ENCODE peak calls at places on chromosomes 11 and 22, in ten cellular contexts. One of them, this sample, is unnamed.

GRCh38 chr11:14589421-14589820 is 54.2 kb upstream of the PDE3B start:
- DNase-seq in endothelial cell: no peak
- DNase-seq in body of pancreas: no peak
- DNase-seq in RWPE1: no peak
- DNase-seq in fibroblast of lung: no peak
- DNase-seq in B cell: no peak
- DNase-seq in brain microvascular endothelial cell: no peak
- DNase-seq in astrocyte of the spinal cord: no peak
- DNase-seq in sigmoid colon: no peak
- DNase-seq in BE2C: no peak
- DNase-seq in this sample: no peak

GRCh38 chr22:41951898-41952474 is at the start of gene SMIM45:
- DNase-seq in endothelial cell: no peak
- DNase-seq in body of pancreas: no peak
- DNase-seq in RWPE1: no peak
- DNase-seq in fibroblast of lung: no peak
- DNase-seq in B cell: peak; percentile 85
- DNase-seq in brain microvascular endothelial cell: no peak
- DNase-seq in astrocyte of the spinal cord: no peak
- DNase-seq in sigmoid colon: no peak
- DNase-seq in BE2C: peak; percentile 97
- DNase-seq in this sample: no peak

GRCh38 chr11:2908130-2908529 is 21.1 kb downstream of the PHLDA2 start:
- DNase-seq in endothelial cell: no peak
- DNase-seq in body of pancreas: no peak
- DNase-seq in RWPE1: no peak
- DNase-seq in fibroblast of lung: no peak
- DNase-seq in B cell: no peak
- DNase-seq in brain microvascular endothelial cell: no peak
- DNase-seq in astrocyte of the spinal cord: no peak
- DNase-seq in sigmoid colon: no peak
- DNase-seq in BE2C: no peak
- DNase-seq in this sample: no peak

GRCh38 chr11:16959528-16960100 is 54.6 kb downstream of the PLEKHA7 start:
- DNase-seq in endothelial cell: no peak
- DNase-seq in body of pancreas: no peak
- DNase-seq in RWPE1: no peak
- DNase-seq in fibroblast of lung: no peak
- DNase-seq in B cell: no peak
- DNase-seq in brain microvascular endothelial cell: no peak
- DNase-seq in astrocyte of the spinal cord: no peak
- DNase-seq in sigmoid colon: no peak
- DNase-seq in BE2C: no peak
- DNase-seq in this sample: no peak

GRCh38 chr11:68962527-68963250 is 18.1 kb downstream of the MRGPRD start:
- DNase-seq in endothelial cell: no peak
- DNase-seq in body of pancreas: no peak
- DNase-seq in RWPE1: no peak
- DNase-seq in fibroblast of lung: no peak
- DNase-seq in B cell: no peak
- DNase-seq in brain microvascular endothelial cell: no peak
- DNase-seq in astrocyte of the spinal cord: peak; percentile 19
- DNase-seq in sigmoid colon: peak; percentile 68
- DNase-seq in BE2C: no peak
- DNase-seq in this sample: no peak

GRCh38 chr22:39174498-39175120 is 22.1 kb upstream of the CBX7 start:
- DNase-seq in endothelial cell: peak; percentile 100
- DNase-seq in body of pancreas: peak; percentile 64
- DNase-seq in RWPE1: peak; percentile 76
- DNase-seq in fibroblast of lung: peak; percentile 83
- DNase-seq in B cell: peak; percentile 74
- DNase-seq in brain microvascular endothelial cell: peak; percentile 91
- DNase-seq in astrocyte of the spinal cord: peak; percentile 91
- DNase-seq in sigmoid colon: peak; percentile 93
- DNase-seq in BE2C: peak; percentile 68
- DNase-seq in this sample: no peak

GRCh38 chr11:67483901-67484665 is 1.3 kb downstream of the AIP start:
- DNase-seq in endothelial cell: no peak
- DNase-seq in body of pancreas: no peak
- DNase-seq in RWPE1: no peak
- DNase-seq in fibroblast of lung: no peak
- DNase-seq in B cell: no peak
- DNase-seq in brain microvascular endothelial cell: no peak
- DNase-seq in astrocyte of the spinal cord: no peak
- DNase-seq in sigmoid colon: no peak
- DNase-seq in BE2C: no peak
- DNase-seq in this sample: no peak

GRCh38 chr11:45710561-45710960 is 45.1 kb upstream of the CHST1 start:
- DNase-seq in endothelial cell: no peak
- DNase-seq in body of pancreas: no peak
- DNase-seq in RWPE1: no peak
- DNase-seq in fibroblast of lung: no peak
- DNase-seq in B cell: no peak
- DNase-seq in brain microvascular endothelial cell: no peak
- DNase-seq in astrocyte of the spinal cord: no peak
- DNase-seq in sigmoid colon: no peak
- DNase-seq in BE2C: no peak
- DNase-seq in this sample: no peak

GRCh38 chr22:24355574-24355973 is 71.8 kb upstream of the ADORA2A start:
- DNase-seq in endothelial cell: no peak
- DNase-seq in body of pancreas: no peak
- DNase-seq in RWPE1: peak; percentile 0
- DNase-seq in fibroblast of lung: no peak
- DNase-seq in B cell: no peak
- DNase-seq in brain microvascular endothelial cell: no peak
- DNase-seq in astrocyte of the spinal cord: no peak
- DNase-seq in sigmoid colon: no peak
- DNase-seq in BE2C: no peak
- DNase-seq in this sample: no peak

GRCh38 chr11:70647188-70648166 is 249.1 kb downstream of the CTTN start:
- DNase-seq in endothelial cell: no peak
- DNase-seq in body of pancreas: no peak
- DNase-seq in RWPE1: no peak
- DNase-seq in fibroblast of lung: no peak
- DNase-seq in B cell: no peak
- DNase-seq in brain microvascular endothelial cell: no peak
- DNase-seq in astrocyte of the spinal cord: no peak
- DNase-seq in sigmoid colon: no peak
- DNase-seq in BE2C: no peak
- DNase-seq in this sample: no peak

GRCh38 chr11:132895340-132895739 is 637.0 kb downstream of the OPCML start:
- DNase-seq in endothelial cell: no peak
- DNase-seq in body of pancreas: no peak
- DNase-seq in RWPE1: no peak
- DNase-seq in fibroblast of lung: peak; percentile 97
- DNase-seq in B cell: no peak
- DNase-seq in brain microvascular endothelial cell: peak; percentile 97
- DNase-seq in astrocyte of the spinal cord: peak; percentile 73
- DNase-seq in sigmoid colon: no peak
- DNase-seq in BE2C: no peak
- DNase-seq in this sample: no peak

GRCh38 chr11:36030707-36031365 is 87.0 kb downstream of the LDLRAD3 start:
- DNase-seq in endothelial cell: no peak
- DNase-seq in body of pancreas: no peak
- DNase-seq in RWPE1: no peak
- DNase-seq in fibroblast of lung: peak; percentile 32
- DNase-seq in B cell: no peak
- DNase-seq in brain microvascular endothelial cell: no peak
- DNase-seq in astrocyte of the spinal cord: peak; percentile 58
- DNase-seq in sigmoid colon: no peak
- DNase-seq in BE2C: peak; percentile 33
- DNase-seq in this sample: no peak
- TF ChIP-seq CTCF in endothelial cell: no peak
- TF ChIP-seq CTCF in body of pancreas: no peak
- TF ChIP-seq CTCF in RWPE1: no peak
- TF ChIP-seq CTCF in fibroblast of lung: no peak
- TF ChIP-seq CTCF in B cell: no peak
- TF ChIP-seq CTCF in brain microvascular endothelial cell: no peak
- TF ChIP-seq CTCF in astrocyte of the spinal cord: no peak
- TF ChIP-seq CTCF in sigmoid colon: no peak
- TF ChIP-seq CTCF in BE2C: peak; percentile 3
- TF ChIP-seq CTCF in this sample: no peak

GRCh38 chr11:497565-498296 is 9.3 kb downstream of the RNH1 start:
- DNase-seq in endothelial cell: no peak
- DNase-seq in body of pancreas: no peak
- DNase-seq in RWPE1: no peak
- DNase-seq in fibroblast of lung: no peak
- DNase-seq in B cell: no peak
- DNase-seq in brain microvascular endothelial cell: no peak
- DNase-seq in astrocyte of the spinal cord: no peak
- DNase-seq in sigmoid colon: no peak
- DNase-seq in BE2C: no peak
- DNase-seq in this sample: no peak

GRCh38 chr11:495537-495931 is 11.5 kb downstream of the RNH1 start:
- DNase-seq in endothelial cell: no peak
- DNase-seq in body of pancreas: no peak
- DNase-seq in RWPE1: no peak
- DNase-seq in fibroblast of lung: no peak
- DNase-seq in B cell: no peak
- DNase-seq in brain microvascular endothelial cell: no peak
- DNase-seq in astrocyte of the spinal cord: no peak
- DNase-seq in sigmoid colon: no peak
- DNase-seq in BE2C: no peak
- DNase-seq in this sample: no peak

GRCh38 chr11:494761-495536 is 12.1 kb downstream of the RNH1 start:
- DNase-seq in endothelial cell: no peak
- DNase-seq in body of pancreas: no peak
- DNase-seq in RWPE1: no peak
- DNase-seq in fibroblast of lung: no peak
- DNase-seq in B cell: no peak
- DNase-seq in brain microvascular endothelial cell: no peak
- DNase-seq in astrocyte of the spinal cord: no peak
- DNase-seq in sigmoid colon: no peak
- DNase-seq in BE2C: peak; percentile 34
- DNase-seq in this sample: no peak

GRCh38 chr11:498297-499181 is 8.5 kb downstream of the RNH1 start:
- DNase-seq in endothelial cell: no peak
- DNase-seq in body of pancreas: no peak
- DNase-seq in RWPE1: no peak
- DNase-seq in fibroblast of lung: no peak
- DNase-seq in B cell: no peak
- DNase-seq in brain microvascular endothelial cell: no peak
- DNase-seq in astrocyte of the spinal cord: no peak
- DNase-seq in sigmoid colon: no peak
- DNase-seq in BE2C: no peak
- DNase-seq in this sample: no peak

DNA sequence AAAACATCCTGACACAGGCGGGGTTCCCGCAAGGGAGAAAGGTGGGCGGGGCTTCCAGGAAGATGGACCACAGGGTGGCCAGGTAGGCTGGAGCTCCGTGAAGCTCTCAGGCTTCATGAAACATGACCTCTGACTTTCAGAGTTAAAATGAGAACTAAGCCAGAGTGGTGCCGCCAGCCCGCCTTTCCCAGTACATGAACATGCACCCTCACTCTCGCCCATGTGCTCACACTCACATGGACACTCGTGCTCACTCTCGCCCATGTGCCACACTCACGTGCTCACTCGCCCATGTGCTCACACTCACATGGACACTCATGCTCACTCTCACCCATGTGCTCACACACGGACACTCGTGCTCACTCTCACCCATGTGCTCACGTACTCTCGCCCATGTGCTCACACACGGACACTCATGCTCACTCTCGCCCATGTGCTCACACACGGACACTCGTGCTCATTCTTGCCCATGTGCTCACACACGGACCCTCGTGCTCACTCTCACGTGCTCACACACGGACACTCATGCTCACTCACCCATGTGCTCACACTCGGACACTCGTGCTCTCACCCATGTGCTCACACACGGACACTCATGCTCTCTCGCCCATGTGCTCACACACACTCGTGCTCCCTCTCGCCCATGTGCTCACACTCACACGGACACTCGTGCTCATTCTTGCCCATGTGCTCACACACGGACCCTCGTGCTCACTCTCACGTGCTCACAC is 10.0 kb downstream of the RNH1 start:
- DNase-seq in endothelial cell: no peak
- DNase-seq in body of pancreas: no peak
- DNase-seq in RWPE1: no peak
- DNase-seq in fibroblast of lung: no peak
- DNase-seq in B cell: no peak
- DNase-seq in brain microvascular endothelial cell: no peak
- DNase-seq in astrocyte of the spinal cord: no peak
- DNase-seq in sigmoid colon: no peak
- DNase-seq in BE2C: no peak
- DNase-seq in this sample: no peak
- TF ChIP-seq CTCF in endothelial cell: no peak
- TF ChIP-seq CTCF in body of pancreas: no peak
- TF ChIP-seq CTCF in RWPE1: no peak
- TF ChIP-seq CTCF in fibroblast of lung: no peak
- TF ChIP-seq CTCF in B cell: no peak
- TF ChIP-seq CTCF in brain microvascular endothelial cell: no peak
- TF ChIP-seq CTCF in astrocyte of the spinal cord: no peak
- TF ChIP-seq CTCF in sigmoid colon: no peak
- TF ChIP-seq CTCF in BE2C: no peak
- TF ChIP-seq CTCF in this sample: no peak

GRCh38 chr11:97332271-97332670 is 942.5 kb downstream of the JRKL start:
- DNase-seq in endothelial cell: no peak
- DNase-seq in body of pancreas: no peak
- DNase-seq in RWPE1: no peak
- DNase-seq in fibroblast of lung: no peak
- DNase-seq in B cell: no peak
- DNase-seq in brain microvascular endothelial cell: no peak
- DNase-seq in astrocyte of the spinal cord: no peak
- DNase-seq in sigmoid colon: no peak
- DNase-seq in BE2C: no peak
- DNase-seq in this sample: no peak
- TF ChIP-seq CTCF in endothelial cell: no peak
- TF ChIP-seq CTCF in body of pancreas: no peak
- TF ChIP-seq CTCF in RWPE1: no peak
- TF ChIP-seq CTCF in fibroblast of lung: no peak
- TF ChIP-seq CTCF in B cell: no peak
- TF ChIP-seq CTCF in brain microvascular endothelial cell: no peak
- TF ChIP-seq CTCF in astrocyte of the spinal cord: no peak
- TF ChIP-seq CTCF in sigmoid colon: no peak
- TF ChIP-seq CTCF in BE2C: no peak
- TF ChIP-seq CTCF in this sample: no peak

GRCh38 chr11:99638073-99638553 is 617.4 kb downstream of the CNTN5 start:
- DNase-seq in endothelial cell: no peak
- DNase-seq in body of pancreas: no peak
- DNase-seq in RWPE1: no peak
- DNase-seq in fibroblast of lung: no peak
- DNase-seq in B cell: no peak
- DNase-seq in brain microvascular endothelial cell: no peak
- DNase-seq in astrocyte of the spinal cord: no peak
- DNase-seq in sigmoid colon: no peak
- DNase-seq in BE2C: no peak
- DNase-seq in this sample: no peak

GRCh38 chr11:99645934-99646333 is 625.2 kb downstream of the CNTN5 start:
- DNase-seq in endothelial cell: no peak
- DNase-seq in body of pancreas: no peak
- DNase-seq in RWPE1: no peak
- DNase-seq in fibroblast of lung: no peak
- DNase-seq in B cell: no peak
- DNase-seq in brain microvascular endothelial cell: no peak
- DNase-seq in astrocyte of the spinal cord: no peak
- DNase-seq in sigmoid colon: no peak
- DNase-seq in BE2C: no peak
- DNase-seq in this sample: no peak

DNA sequence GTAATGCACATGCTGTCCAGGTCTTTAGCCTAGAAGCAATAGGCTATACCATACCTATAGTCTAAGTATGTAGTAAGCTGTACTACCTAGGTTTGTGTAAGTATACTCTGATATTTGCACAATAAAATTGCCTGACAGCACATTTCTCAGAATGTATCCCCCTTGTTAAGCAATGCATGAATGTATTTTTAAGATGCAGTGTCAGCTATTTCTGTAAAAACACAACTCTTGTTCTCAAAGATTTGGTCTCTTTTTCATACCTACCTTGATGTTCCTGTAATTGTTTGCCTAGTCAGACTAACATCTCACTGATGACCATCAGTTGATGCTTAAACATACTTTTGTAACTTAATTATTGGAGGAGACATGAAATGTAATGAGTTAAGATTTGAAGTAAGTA is 619.9 kb downstream of the CNTN5 start:
- DNase-seq in endothelial cell: no peak
- DNase-seq in body of pancreas: no peak
- DNase-seq in RWPE1: no peak
- DNase-seq in fibroblast of lung: no peak
- DNase-seq in B cell: no peak
- DNase-seq in brain microvascular endothelial cell: no peak
- DNase-seq in astrocyte of the spinal cord: no peak
- DNase-seq in sigmoid colon: no peak
- DNase-seq in BE2C: no peak
- DNase-seq in this sample: no peak
- TF ChIP-seq CTCF in endothelial cell: no peak
- TF ChIP-seq CTCF in body of pancreas: no peak
- TF ChIP-seq CTCF in RWPE1: no peak
- TF ChIP-seq CTCF in fibroblast of lung: no peak
- TF ChIP-seq CTCF in B cell: no peak
- TF ChIP-seq CTCF in brain microvascular endothelial cell: no peak
- TF ChIP-seq CTCF in astrocyte of the spinal cord: no peak
- TF ChIP-seq CTCF in sigmoid colon: no peak
- TF ChIP-seq CTCF in BE2C: no peak
- TF ChIP-seq CTCF in this sample: no peak

This sample was measured in GM13977.